ENCODE peak calls at places on chromosomes 13 and 19, in four cellular contexts. K is right lobe of liver, J is hepatocyte, P is heart right ventricle. X is an unnamed sample.

GRCh38 chr19:14582894-14583340 is at the start of gene CLEC17A:
- DNase-seq in K (no peak), J (no peak), P (no peak), X (no peak)

GRCh38 chr13:75443356-75443958 is 38.5 kb downstream of the TBC1D4 start:
- DNase-seq in K (no peak), J (no peak), P (no peak), X (no peak)

GRCh38 chr19:43809762-43810696 is 7.8 kb upstream of the LYPD5 start:
- DNase-seq in K (no peak), J (peak; percentile 67), P (no peak), X (peak; percentile 79)

GRCh38 chr19:10654610-10655456 is 687 bp downstream of the ILF3 start:
- DNase-seq in K (peak; percentile 57), J (peak; percentile 75), P (peak; percentile 51), X (peak; percentile 42)

GRCh38 chr13:106262886-106263285 is 272.6 kb downstream of the EFNB2 start:
- DNase-seq in K (no peak), J (no peak), P (no peak), X (no peak)

GRCh38 chr13:77387607-77388200 is 60.8 kb upstream of the MYCBP2 start:
- DNase-seq in K (no peak), J (no peak), P (no peak), X (no peak)

GRCh38 chr13:61045197-61045596 is 370.5 kb downstream of the PCDH20 start:
- DNase-seq in K (no peak), J (no peak), P (no peak), X (no peak)

GRCh38 chr19:45103200-45103624 is 10.2 kb downstream of the PPP1R37 start:
- DNase-seq in K (no peak), J (no peak), P (no peak), X (peak; percentile 43)

GRCh38 chr13:104782741-104783140 is 1716.5 kb upstream of the SLC10A2 start:
- DNase-seq in K (no peak), J (no peak), P (no peak), X (no peak)

GRCh38 chr19:53849237-53849676 is 18.4 kb upstream of the MYADM start:
- DNase-seq in K (no peak), J (no peak), P (peak; percentile 53), X (peak; percentile 91)

GRCh38 chr13:30352121-30352520 is 44.8 kb upstream of the KATNAL1 start:
- DNase-seq in K (no peak), J (no peak), P (no peak), X (no peak)

GRCh38 chr13:89518289-89519077 is 1829.0 kb upstream of the MIR17HG start:
- DNase-seq in K (no peak), J (no peak), P (no peak), X (no peak)

GRCh38 chr19:16895467-16896097 is 6.8 kb downstream of the F2RL3 start:
- DNase-seq in K (no peak), J (no peak), P (no peak), X (peak; percentile 8)

GRCh38 chr19:35345671-35346111 is 2.0 kb upstream of the FFAR1 start:
- DNase-seq in K (no peak), J (no peak), P (no peak), X (no peak)

GRCh38 chr13:111429064-111429558 is 108.7 kb downstream of the TEX29 start:
- DNase-seq in K (peak; percentile 49), J (peak; percentile 73), P (peak; percentile 17), X (peak; percentile 12)

GRCh38 chr19:5057860-5058259 is 88.9 kb downstream of the KDM4B start:
- DNase-seq in K (no peak), J (no peak), P (no peak), X (peak; percentile 17)

GRCh38 chr13:113544896-113545295 is 39.7 kb upstream of the TFDP1 start:
- DNase-seq in K (no peak), J (no peak), P (no peak), X (no peak)

GRCh38 chr13:41311607-41312500 is 787 bp downstream of the NAA16 start:
- DNase-seq in K (peak; percentile 62), J (peak; percentile 64), P (peak; percentile 32), X (peak; percentile 55)

GRCh38 chr13:27919934-27920676 is at the start of gene PDX1:
- DNase-seq in K (peak; percentile 67), J (peak; percentile 77), P (no peak), X (no peak)

GRCh38 chr13:78193853-78194252 is 275.2 kb upstream of the EDNRB start:
- DNase-seq in K (no peak), J (no peak), P (no peak), X (no peak)

GRCh38 chr13:99303863-99304521 is 3.2 kb downstream of the GPR183 start:
- DNase-seq in K (peak; percentile 30), J (no peak), P (no peak), X (no peak)

GRCh38 chr13:49084961-49085360 is 109.2 kb downstream of the FNDC3A start:
- DNase-seq in K (no peak), J (no peak), P (no peak), X (no peak)

GRCh38 chr19:10855879-10856522 is 7.8 kb downstream of the C19orf38 start:
- DNase-seq in K (no peak), J (no peak), P (no peak), X (peak; percentile 25)

GRCh38 chr13:44237276-44237767 is 136.3 kb upstream of the SERP2 start:
- DNase-seq in K (no peak), J (peak; percentile 58), P (peak; percentile 90), X (peak; percentile 97)

GRCh38 chr19:16429066-16429758 is 42.6 kb downstream of the EPS15L1 start:
- DNase-seq in K (peak; percentile 76), J (no peak), P (peak; percentile 74), X (no peak)

GRCh38 chr19:51559240-51559639 is 11.8 kb upstream of the ZNF175 start:
- DNase-seq in K (no peak), J (no peak), P (no peak), X (no peak)

GRCh38 chr13:39835253-39835652 is 179.8 kb downstream of the COG6 start:
- DNase-seq in K (no peak), J (no peak), P (no peak), X (no peak)

GRCh38 chr13:27016871-27017270 is 154.7 kb downstream of the USP12 start:
- DNase-seq in K (no peak), J (no peak), P (no peak), X (no peak)

GRCh38 chr13:113950451-113951245 is 23.2 kb downstream of the C13orf46 start:
- DNase-seq in K (peak; percentile 69), J (no peak), P (no peak), X (no peak)

GRCh38 chr13:52399708-52400107 is 6.3 kb downstream of the THSD1 start:
- DNase-seq in K (no peak), J (no peak), P (no peak), X (peak; percentile 58)
- TF ChIP-seq CTCF in K (peak; percentile 26), J (no peak), P (peak; percentile 10), X (peak; percentile 29)

GRCh38 chr19:49690656-49691242 is at the start of gene CPT1C:
- DNase-seq in K (peak; percentile 72), J (peak; percentile 82), P (peak; percentile 87), X (peak; percentile 69)
- H3K4me3 ChIP-seq in K (peak within 1 kb of the TSS; percentile 24), J (peak within 1 kb of the TSS; percentile 63), P (peak within 1 kb of the TSS; percentile 50), X (peak within 1 kb of the TSS; percentile 47)

GRCh38 chr19:3220576-3220975 is 3.9 kb upstream of the CELF5 start:
- DNase-seq in K (no peak), J (no peak), P (no peak), X (no peak)

GRCh38 chr19:3222709-3223108 is 1.8 kb upstream of the CELF5 start:
- DNase-seq in K (no peak), J (no peak), P (no peak), X (no peak)

GRCh38 chr19:3225677-3226093 is 1.2 kb downstream of the CELF5 start:
- DNase-seq in K (no peak), J (no peak), P (no peak), X (no peak)

GRCh38 chr19:3227054-3227626 is 2.7 kb downstream of the CELF5 start:
- DNase-seq in K (no peak), J (no peak), P (no peak), X (no peak)

GRCh38 chr19:3224346-3225325 is at the start of gene CELF5:
- DNase-seq in K (no peak), J (peak; percentile 80), P (no peak), X (no peak)
- TF ChIP-seq CTCF in K (peak; percentile 70), J (peak; percentile 43), P (peak; percentile 28), X (no peak)

GRCh38 chr19:48492925-48493717 is 18.5 kb downstream of the LMTK3 start:
- DNase-seq in K (peak; percentile 95), J (peak; percentile 96), P (peak; percentile 95), X (peak; percentile 99)
- H3K4me3 ChIP-seq in K (no peak overlapping the region), J (peak overlapping the region; percentile 31), P (peak overlapping the region; percentile 57), X (peak overlapping the region; percentile 58)

DNA sequence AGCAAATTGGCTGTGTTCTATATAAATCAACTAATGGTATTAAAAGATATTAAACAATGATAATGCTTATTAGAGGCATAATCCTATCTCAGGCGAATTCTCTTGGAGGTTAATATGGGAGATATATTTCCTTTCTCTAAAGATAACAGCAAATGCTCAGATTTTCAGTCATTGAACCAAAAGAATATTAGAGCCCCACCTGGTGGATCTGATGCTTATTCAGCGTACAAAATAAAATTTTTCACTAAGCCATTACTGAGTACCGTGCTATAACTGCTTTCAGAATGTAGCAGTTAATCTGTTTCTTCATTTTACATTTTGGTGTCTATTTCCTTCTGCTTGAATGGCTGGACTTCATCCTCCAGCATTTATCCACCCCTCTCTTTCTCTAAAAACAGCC is 143.3 kb upstream of the IPO5 start:
- DNase-seq in K (no peak), J (peak; percentile 52), P (no peak), X (peak; percentile 57)
- TF ChIP-seq CTCF in K (peak; percentile 48), J (peak; percentile 60), P (peak; percentile 47), X (peak; percentile 50)

DNA sequence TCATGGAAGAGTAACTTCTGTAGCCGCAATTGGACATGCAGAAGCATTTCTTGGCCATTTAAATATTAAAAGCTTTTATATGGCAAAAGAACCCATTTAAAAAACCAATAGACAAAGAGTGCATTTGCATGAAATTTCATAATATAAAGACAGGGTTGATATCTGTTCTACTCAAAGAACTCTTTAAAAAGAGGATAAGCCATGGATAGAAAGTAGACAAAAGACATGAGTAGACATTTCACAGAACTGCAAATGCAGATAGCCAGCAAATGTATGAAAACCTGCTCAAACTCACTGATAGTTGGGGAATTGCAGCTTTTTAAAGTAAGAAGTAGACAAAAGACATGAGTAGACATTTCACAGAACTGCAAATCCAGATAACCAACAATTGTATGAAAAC is 218.1 kb downstream of the SHISA2 start:
- DNase-seq in K (no peak), J (no peak), P (no peak), X (no peak)
- H3K4me3 ChIP-seq in K (no peak overlapping the region), J (no peak overlapping the region), P (no peak overlapping the region), X (no peak overlapping the region)

X was measured in cardiac fibroblast.